ENCODE peak calls at places on chromosome 19, in four cellular contexts. B, M, I and K are unnamed samples.

GRCh38 chr19:57308514-57308913 is 11.8 kb upstream of the ZNF543 start:
- DNase-seq in I (no peak), M (no peak), B (no peak), K (no peak)

GRCh38 chr19:32416749-32417469 is 11.3 kb downstream of the DPY19L3 start:
- DNase-seq in M (no peak), B (no peak), I (no peak), K (peak; percentile 22)

GRCh38 chr19:30999726-31000125 is 349.5 kb downstream of the TSHZ3 start:
- DNase-seq in B (no peak), M (no peak), I (no peak), K (no peak)

GRCh38 chr19:9839415-9839814 is 4.3 kb downstream of the PIN1 start:
- DNase-seq in M (no peak), I (no peak), B (no peak), K (no peak)

GRCh38 chr19:13060964-13061927 is 41.4 kb downstream of the LYL1 start:
- DNase-seq in M (peak; percentile 11), I (peak; percentile 70), B (no peak), K (peak; percentile 68)

GRCh38 chr19:30498707-30499106 is 126.5 kb downstream of the ZNF536 start:
- DNase-seq in B (peak; percentile 13), M (no peak), I (no peak), K (no peak)

GRCh38 chr19:38852231-38853044 is 2.7 kb upstream of the HNRNPL start:
- DNase-seq in B (no peak), I (no peak), M (no peak), K (no peak)

GRCh38 chr19:12778020-12778904 is 2.9 kb upstream of the HOOK2 start:
- DNase-seq in I (no peak), M (no peak), B (no peak), K (no peak)

GRCh38 chr19:45568732-45569131 is 15.9 kb downstream of the OPA3 start:
- DNase-seq in I (no peak), B (no peak), M (no peak), K (no peak)

DNA sequence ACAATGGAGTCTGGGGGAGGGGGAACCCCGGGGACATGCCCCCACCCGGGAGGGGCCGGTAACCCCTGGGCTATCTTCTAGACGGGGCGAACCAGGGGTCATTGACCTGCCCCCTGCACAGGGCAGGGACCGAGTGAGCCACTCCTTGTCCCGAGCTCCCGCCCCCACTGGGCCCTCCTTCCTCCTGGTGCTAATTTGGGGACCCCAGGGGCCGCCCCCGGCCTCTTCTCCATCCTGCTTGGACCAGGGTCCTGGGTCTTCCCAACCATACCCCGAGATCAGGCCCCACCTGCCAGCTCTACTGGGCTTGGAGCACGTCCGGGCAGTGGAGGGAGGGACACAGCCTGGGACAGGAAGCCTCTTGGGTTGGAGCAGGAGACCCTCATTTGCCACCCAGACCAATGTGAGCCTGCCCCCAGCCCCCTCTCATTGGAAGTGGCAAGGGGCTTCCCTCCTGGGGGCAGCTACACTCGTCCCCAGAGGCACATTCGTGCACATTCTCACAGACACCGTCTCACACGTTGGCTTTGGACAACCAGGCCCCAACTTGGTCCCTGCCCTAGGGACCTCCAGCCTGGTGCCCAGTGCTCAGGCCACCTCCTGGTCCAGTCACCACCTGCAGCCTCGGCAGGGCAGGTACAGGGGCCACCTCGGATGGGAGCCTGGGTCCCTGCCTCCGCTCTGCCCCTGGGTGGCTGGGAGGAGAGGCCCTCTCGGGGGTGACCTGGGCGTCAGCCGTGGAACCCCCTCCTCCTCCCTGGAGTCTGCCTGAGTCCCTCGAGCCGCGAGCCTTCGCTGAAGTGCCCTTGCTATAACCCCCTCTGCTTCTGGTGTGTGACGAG is 3.3 kb upstream of the MISP start:
- DNase-seq in M (no peak), I (no peak), B (no peak), K (no peak)
- H3K9ac ChIP-seq in M (no peak overlapping the region), I (no peak overlapping the region), B (no peak overlapping the region), K (no peak overlapping the region)

GRCh38 chr19:3396881-3397265 is 30.5 kb downstream of the NFIC start:
- DNase-seq in M (no peak), I (no peak), B (no peak), K (no peak)
- H3K4me3 ChIP-seq in M (no peak overlapping the region), I (no peak overlapping the region), B (no peak overlapping the region), K (no peak overlapping the region)

GRCh38 chr19:17881701-17882100 is 10.0 kb downstream of the SLC5A5 start:
- DNase-seq in M (no peak), I (no peak), B (no peak), K (no peak)

GRCh38 chr19:17888260-17888659 is 16.5 kb downstream of the SLC5A5 start:
- DNase-seq in B (no peak), M (no peak), I (no peak), K (no peak)

GRCh38 chr19:17889609-17890214 is 18.0 kb downstream of the SLC5A5 start:
- DNase-seq in B (no peak), I (peak; percentile 32), M (no peak), K (no peak)

GRCh38 chr19:17883627-17884413 is 12.1 kb downstream of the SLC5A5 start:
- DNase-seq in M (no peak), I (no peak), B (no peak), K (no peak)

GRCh38 chr19:17886515-17886914 is 14.8 kb downstream of the SLC5A5 start:
- DNase-seq in I (no peak), M (peak; percentile 23), B (no peak), K (no peak)
- TF ChIP-seq SUZ12 in I (no peak), M (no peak), B (no peak), K (no peak)

DNA sequence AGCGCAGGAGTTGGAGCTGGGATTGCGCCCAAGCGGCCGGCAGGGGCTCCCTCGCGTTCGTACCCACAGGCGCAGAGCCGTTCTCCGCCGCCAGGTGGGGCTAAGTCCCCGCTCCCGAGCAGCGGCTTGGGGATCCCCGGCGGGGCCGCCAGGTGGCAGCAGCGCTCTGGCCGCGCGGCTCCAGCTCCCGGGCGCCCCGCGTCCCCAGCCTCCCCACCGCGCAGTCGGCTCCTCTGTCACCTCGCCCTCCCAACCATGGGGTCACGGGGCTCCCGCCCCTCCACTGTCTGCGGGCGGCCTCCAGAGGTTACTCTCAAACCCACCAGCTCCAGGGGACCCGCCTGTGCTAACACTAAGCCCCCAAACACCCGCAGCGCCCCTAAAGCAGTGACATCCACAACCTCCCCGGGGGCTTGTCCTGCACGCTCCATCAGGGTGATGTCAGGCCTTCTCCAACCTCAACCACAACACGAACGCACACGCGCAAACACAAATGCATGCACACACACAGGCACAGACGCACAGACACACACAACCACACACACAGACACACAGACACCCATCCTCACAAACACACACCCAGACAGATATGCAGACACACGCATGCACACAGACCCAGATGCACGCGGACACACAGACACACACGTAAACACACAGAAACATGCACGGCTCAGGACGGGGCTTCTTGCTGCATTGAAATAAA is 18.4 kb upstream of the KCTD15 start:
- DNase-seq in M (peak; percentile 4), B (no peak), I (peak; percentile 54), K (no peak)
- H3K9ac ChIP-seq in M (no peak overlapping the region), B (no peak overlapping the region), I (no peak overlapping the region), K (no peak overlapping the region)

GRCh38 chr19:342128-342455 is 2.5 kb downstream of the MIER2 start:
- DNase-seq in M (no peak), I (no peak), B (no peak), K (no peak)
- H3K4me3 ChIP-seq in M (peak overlapping the region; percentile 72), I (peak overlapping the region; percentile 8), B (no peak overlapping the region), K (peak overlapping the region; percentile 16)

GRCh38 chr19:19185853-19186728 is 5.9 kb downstream of the BORCS8 start:
- DNase-seq in B (peak; percentile 61), I (peak; percentile 68), M (no peak), K (peak; percentile 67)
- TF ChIP-seq SUZ12 in B (no peak), I (no peak), M (no peak), K (no peak)

GRCh38 chr19:28492616-28493015 is 720.3 kb downstream of the UQCRFS1 start:
- DNase-seq in I (no peak), M (no peak), B (no peak), K (no peak)

GRCh38 chr19:28493881-28494280 is 719.1 kb downstream of the UQCRFS1 start:
- DNase-seq in M (no peak), I (no peak), B (no peak), K (peak; percentile 63)

GRCh38 chr19:28495046-28495445 is 717.9 kb downstream of the UQCRFS1 start:
- DNase-seq in M (no peak), I (no peak), B (no peak), K (no peak)

GRCh38 chr19:28494466-28494865 is 718.5 kb downstream of the UQCRFS1 start:
- DNase-seq in B (no peak), I (no peak), M (no peak), K (peak; percentile 28)

GRCh38 chr19:28492201-28492600 is 720.8 kb downstream of the UQCRFS1 start:
- DNase-seq in M (no peak), I (no peak), B (no peak), K (no peak)
- H3K9ac ChIP-seq in M (no peak overlapping the region), I (no peak overlapping the region), B (no peak overlapping the region), K (no peak overlapping the region)

DNA sequence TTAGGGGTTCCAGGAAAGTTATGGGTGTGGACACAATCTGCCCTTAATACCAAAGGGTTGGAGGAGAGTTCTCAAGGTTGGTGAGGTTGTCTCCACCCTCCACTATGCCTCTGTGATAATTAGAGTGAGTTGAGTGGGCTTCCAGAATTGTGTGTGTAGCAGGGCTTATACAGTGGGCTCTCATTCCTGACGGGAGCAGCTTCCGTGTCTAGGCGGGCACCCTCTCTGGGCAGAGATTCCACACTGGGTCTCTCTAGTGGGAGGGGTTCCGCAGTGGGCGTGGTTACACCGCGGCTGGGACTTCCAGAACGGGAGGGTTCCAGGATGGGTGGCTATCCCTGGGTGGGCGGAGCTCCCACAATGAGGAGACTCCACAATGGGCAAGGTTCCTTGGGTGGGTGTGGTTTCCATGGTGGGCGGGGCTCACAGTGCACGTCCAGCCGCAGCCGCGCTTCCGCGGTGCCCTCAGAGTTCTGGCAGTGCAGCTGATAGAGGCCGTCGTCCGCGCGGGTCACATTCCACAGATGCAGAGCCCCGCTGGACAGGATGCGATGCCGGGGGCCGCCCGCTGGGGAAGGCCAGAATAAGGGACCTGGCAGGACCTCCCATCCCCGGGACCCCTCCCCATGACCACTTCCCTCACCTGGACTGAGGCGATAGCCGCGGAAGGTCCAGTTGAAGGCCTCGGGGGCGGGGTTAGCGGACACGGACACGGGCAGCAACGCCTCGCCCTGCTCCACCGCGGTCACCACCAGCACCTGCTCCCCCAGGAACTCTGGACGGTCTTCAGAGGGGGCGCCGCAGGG is 8.4 kb downstream of the NPHS1 start:
- DNase-seq in I (no peak), M (no peak), B (no peak), K (no peak)
- H3K4me3 ChIP-seq in I (no peak overlapping the region), M (no peak overlapping the region), B (no peak overlapping the region), K (no peak overlapping the region)

GRCh38 chr19:15268192-15268927 is 36.1 kb upstream of the EPHX3 start:
- DNase-seq in I (no peak), B (no peak), M (no peak), K (no peak)
- TF ChIP-seq SUZ12 in I (no peak), B (no peak), M (no peak), K (no peak)